ENCODE peak calls at places on chromosomes 3 and 15, in eight cellular contexts. One of them, this sample, is unnamed.

GRCh38 chr15:92043283-92043682 is 189.8 kb downstream of the SLCO3A1 start:
- DNase-seq in cardiac muscle cell: no peak
- DNase-seq in stimulated activated naive CD8-positive, alpha-beta T cell treated with anti-CD3 and anti-CD28 coated beads, Interleukin-15, amount 100 ng/mL, for 72 hours: no peak
- DNase-seq in LoVo: no peak
- DNase-seq in NCI-H1092: no peak
- DNase-seq in stromal cell of bone marrow: no peak
- DNase-seq in posterior cingulate gyrus: no peak
- DNase-seq in SW480: no peak
- DNase-seq in this sample: no peak

GRCh38 chr3:59192473-59192872 is 142.6 kb upstream of the CFAP20DC start:
- DNase-seq in NCI-H1092: no peak
- DNase-seq in cardiac muscle cell: peak; percentile 10
- DNase-seq in posterior cingulate gyrus: no peak
- DNase-seq in stromal cell of bone marrow: peak; percentile 78
- DNase-seq in stimulated activated naive CD8-positive, alpha-beta T cell treated with anti-CD3 and anti-CD28 coated beads, Interleukin-15, amount 100 ng/mL, for 72 hours: no peak
- DNase-seq in SW480: no peak
- DNase-seq in LoVo: no peak
- DNase-seq in this sample: peak; percentile 70

GRCh38 chr3:66502267-66502874 is 1.5 kb upstream of the LRIG1 start:
- DNase-seq in NCI-H1092: no peak
- DNase-seq in SW480: no peak
- DNase-seq in stromal cell of bone marrow: no peak
- DNase-seq in LoVo: no peak
- DNase-seq in stimulated activated naive CD8-positive, alpha-beta T cell treated with anti-CD3 and anti-CD28 coated beads, Interleukin-15, amount 100 ng/mL, for 72 hours: no peak
- DNase-seq in posterior cingulate gyrus: no peak
- DNase-seq in cardiac muscle cell: no peak
- DNase-seq in this sample: no peak

GRCh38 chr3:52461874-52462273 is 6.5 kb downstream of the NISCH start:
- DNase-seq in NCI-H1092: no peak
- DNase-seq in stimulated activated naive CD8-positive, alpha-beta T cell treated with anti-CD3 and anti-CD28 coated beads, Interleukin-15, amount 100 ng/mL, for 72 hours: no peak
- DNase-seq in LoVo: no peak
- DNase-seq in cardiac muscle cell: no peak
- DNase-seq in stromal cell of bone marrow: no peak
- DNase-seq in posterior cingulate gyrus: no peak
- DNase-seq in SW480: no peak
- DNase-seq in this sample: no peak

GRCh38 chr15:51390932-51391432 is 49.5 kb downstream of the GLDN start:
- DNase-seq in cardiac muscle cell: no peak
- DNase-seq in SW480: no peak
- DNase-seq in posterior cingulate gyrus: no peak
- DNase-seq in LoVo: no peak
- DNase-seq in NCI-H1092: no peak
- DNase-seq in stromal cell of bone marrow: no peak
- DNase-seq in stimulated activated naive CD8-positive, alpha-beta T cell treated with anti-CD3 and anti-CD28 coated beads, Interleukin-15, amount 100 ng/mL, for 72 hours: no peak
- DNase-seq in this sample: no peak

GRCh38 chr15:40106203-40107161 is 2.2 kb downstream of the BMF start:
- DNase-seq in stimulated activated naive CD8-positive, alpha-beta T cell treated with anti-CD3 and anti-CD28 coated beads, Interleukin-15, amount 100 ng/mL, for 72 hours: no peak
- DNase-seq in cardiac muscle cell: peak; percentile 90
- DNase-seq in SW480: peak; percentile 51
- DNase-seq in stromal cell of bone marrow: no peak
- DNase-seq in posterior cingulate gyrus: peak; percentile 72
- DNase-seq in LoVo: no peak
- DNase-seq in NCI-H1092: no peak
- DNase-seq in this sample: no peak

GRCh38 chr3:184815046-184815930 is 3.3 kb downstream of the VPS8 start:
- DNase-seq in stromal cell of bone marrow: peak; percentile 13
- DNase-seq in NCI-H1092: no peak
- DNase-seq in stimulated activated naive CD8-positive, alpha-beta T cell treated with anti-CD3 and anti-CD28 coated beads, Interleukin-15, amount 100 ng/mL, for 72 hours: peak; percentile 35
- DNase-seq in SW480: peak; percentile 14
- DNase-seq in posterior cingulate gyrus: no peak
- DNase-seq in cardiac muscle cell: peak; percentile 76
- DNase-seq in LoVo: no peak
- DNase-seq in this sample: peak; percentile 31

GRCh38 chr15:100152463-100152862 is 189.3 kb downstream of the ADAMTS17 start:
- DNase-seq in cardiac muscle cell: no peak
- DNase-seq in stromal cell of bone marrow: no peak
- DNase-seq in SW480: no peak
- DNase-seq in NCI-H1092: no peak
- DNase-seq in posterior cingulate gyrus: no peak
- DNase-seq in LoVo: no peak
- DNase-seq in stimulated activated naive CD8-positive, alpha-beta T cell treated with anti-CD3 and anti-CD28 coated beads, Interleukin-15, amount 100 ng/mL, for 72 hours: no peak
- DNase-seq in this sample: no peak

GRCh38 chr15:63350178-63350621 is 31.4 kb downstream of the CA12 start:
- DNase-seq in posterior cingulate gyrus: no peak
- DNase-seq in stromal cell of bone marrow: peak; percentile 72
- DNase-seq in SW480: no peak
- DNase-seq in stimulated activated naive CD8-positive, alpha-beta T cell treated with anti-CD3 and anti-CD28 coated beads, Interleukin-15, amount 100 ng/mL, for 72 hours: no peak
- DNase-seq in NCI-H1092: no peak
- DNase-seq in LoVo: no peak
- DNase-seq in cardiac muscle cell: peak; percentile 8
- DNase-seq in this sample: no peak

GRCh38 chr3:10950476-10951294 is 41.9 kb upstream of the SLC6A1 start:
- DNase-seq in stromal cell of bone marrow: peak; percentile 28
- DNase-seq in stimulated activated naive CD8-positive, alpha-beta T cell treated with anti-CD3 and anti-CD28 coated beads, Interleukin-15, amount 100 ng/mL, for 72 hours: no peak
- DNase-seq in posterior cingulate gyrus: peak; percentile 93
- DNase-seq in cardiac muscle cell: peak; percentile 66
- DNase-seq in NCI-H1092: no peak
- DNase-seq in SW480: peak; percentile 58
- DNase-seq in LoVo: peak; percentile 26
- DNase-seq in this sample: peak; percentile 7

GRCh38 chr3:178625053-178625600 is 88.9 kb downstream of the KCNMB2 start:
- DNase-seq in SW480: no peak
- DNase-seq in stromal cell of bone marrow: no peak
- DNase-seq in LoVo: no peak
- DNase-seq in cardiac muscle cell: no peak
- DNase-seq in stimulated activated naive CD8-positive, alpha-beta T cell treated with anti-CD3 and anti-CD28 coated beads, Interleukin-15, amount 100 ng/mL, for 72 hours: no peak
- DNase-seq in NCI-H1092: no peak
- DNase-seq in posterior cingulate gyrus: no peak
- DNase-seq in this sample: no peak

GRCh38 chr3:45003406-45003805 is 22.7 kb upstream of the CLEC3B start:
- DNase-seq in SW480: no peak
- DNase-seq in stromal cell of bone marrow: no peak
- DNase-seq in NCI-H1092: no peak
- DNase-seq in stimulated activated naive CD8-positive, alpha-beta T cell treated with anti-CD3 and anti-CD28 coated beads, Interleukin-15, amount 100 ng/mL, for 72 hours: no peak
- DNase-seq in posterior cingulate gyrus: no peak
- DNase-seq in cardiac muscle cell: no peak
- DNase-seq in LoVo: no peak
- DNase-seq in this sample: no peak

GRCh38 chr3:71537211-71537611 is 46.3 kb downstream of the FOXP1 start:
- DNase-seq in posterior cingulate gyrus: no peak
- DNase-seq in LoVo: no peak
- DNase-seq in stromal cell of bone marrow: peak; percentile 96
- DNase-seq in stimulated activated naive CD8-positive, alpha-beta T cell treated with anti-CD3 and anti-CD28 coated beads, Interleukin-15, amount 100 ng/mL, for 72 hours: no peak
- DNase-seq in SW480: no peak
- DNase-seq in cardiac muscle cell: peak; percentile 96
- DNase-seq in NCI-H1092: no peak
- DNase-seq in this sample: peak; percentile 80